ENCODE peak calls at places on chromosomes 4 and X, in ten cellular contexts. Y is NCI-H146, W is DMS153, F is RPMI8226, J is esophagus muscularis mucosa, D is cardiac muscle cell, P is WTC11, K is brain microvascular endothelial cell, E is HFF-Myc, A is Peyer's patch. Z is an unnamed sample.

GRCh38 chrX:54920610-54921426 is at the start of gene TRO:
- DNase-seq in Y (peak; percentile 38), W (no peak), F (no peak), J (no peak), D (peak; percentile 53), P (peak; percentile 56), K (no peak), E (no peak), A (no peak), Z (peak; percentile 19)

GRCh38 chrX:39484669-39485068 is 613.1 kb downstream of the BCOR start:
- DNase-seq in Y (peak; percentile 50), W (no peak), F (peak; percentile 24), J (no peak), D (no peak), P (no peak), K (no peak), E (no peak), A (no peak), Z (peak; percentile 18)

GRCh38 chr4:2824329-2825183 is 19.1 kb upstream of the ADD1 start:
- DNase-seq in Y (no peak), W (no peak), F (no peak), J (no peak), D (no peak), P (no peak), K (no peak), E (no peak), A (no peak), Z (no peak)

GRCh38 chr4:141124224-141124623 is 9.0 kb downstream of the RNF150 start:
- DNase-seq in Y (no peak), W (no peak), F (no peak), J (no peak), D (no peak), P (no peak), K (no peak), E (no peak), A (no peak), Z (no peak)

GRCh38 chr4:24937176-24937575 is 24.3 kb upstream of the CCDC149 start:
- DNase-seq in Y (no peak), W (no peak), F (no peak), J (no peak), D (no peak), P (no peak), K (no peak), E (no peak), A (no peak), Z (no peak)

GRCh38 chr4:57211131-57211530 is 100.9 kb upstream of the IGFBP7 start:
- DNase-seq in Y (no peak), W (no peak), F (peak; percentile 2), J (no peak), D (no peak), P (no peak), K (no peak), E (no peak), A (no peak), Z (no peak)

GRCh38 chrX:153554519-153555167 is 37.2 kb downstream of the ATP2B3 start:
- DNase-seq in Y (peak; percentile 45), W (peak; percentile 26), F (peak; percentile 64), J (peak; percentile 92), D (peak; percentile 53), P (peak; percentile 74), K (peak; percentile 22), E (no peak), A (peak; percentile 48), Z (peak; percentile 88)

GRCh38 chr4:43277003-43277402 is 384.5 kb downstream of the GRXCR1 start:
- DNase-seq in Y (no peak), W (no peak), F (no peak), J (no peak), D (no peak), P (no peak), K (no peak), E (peak; percentile 0), A (no peak), Z (no peak)

GRCh38 chrX:118577041-118577440 is 81.4 kb downstream of the DOCK11 start:
- DNase-seq in Y (no peak), W (no peak), F (no peak), J (no peak), D (peak; percentile 8), P (no peak), K (no peak), E (no peak), A (no peak), Z (no peak)

GRCh38 chr4:112178731-112179130 is 33.5 kb downstream of the FAM241A start:
- DNase-seq in Y (no peak), W (no peak), F (no peak), J (no peak), D (no peak), P (no peak), K (no peak), E (no peak), A (no peak), Z (no peak)